ENCODE peak calls at places on chromosomes 12 and 14, in five cellular contexts. One of them, this sample, is unnamed.

GRCh38 chr14:103998027-103998426 is 55.7 kb upstream of the RD3L start:
- DNase-seq in A673: no peak
- DNase-seq in stimulated activated CD4-positive, alpha-beta T cell treated with anti-CD3 and anti-CD28 coated beads, TNF-alpha, amount 100 ng/mL, for 1 hour: no peak
- DNase-seq in mesendoderm: no peak
- DNase-seq in HTR-8/SVneo: no peak
- DNase-seq in this sample: no peak

GRCh38 chr14:61268797-61269196 is 12.3 kb downstream of the TMEM30B start:
- DNase-seq in mesendoderm: no peak
- DNase-seq in HTR-8/SVneo: no peak
- DNase-seq in stimulated activated CD4-positive, alpha-beta T cell treated with anti-CD3 and anti-CD28 coated beads, TNF-alpha, amount 100 ng/mL, for 1 hour: no peak
- DNase-seq in A673: no peak
- DNase-seq in this sample: no peak

GRCh38 chr12:11607313-11608081 is 42.0 kb upstream of the ETV6 start:
- DNase-seq in A673: no peak
- DNase-seq in stimulated activated CD4-positive, alpha-beta T cell treated with anti-CD3 and anti-CD28 coated beads, TNF-alpha, amount 100 ng/mL, for 1 hour: no peak
- DNase-seq in mesendoderm: peak
- DNase-seq in HTR-8/SVneo: peak
- DNase-seq in this sample: peak

GRCh38 chr14:59344711-59345455 is 120.3 kb downstream of the GPR135 start:
- DNase-seq in mesendoderm: no peak
- DNase-seq in HTR-8/SVneo: no peak
- DNase-seq in A673: peak
- DNase-seq in stimulated activated CD4-positive, alpha-beta T cell treated with anti-CD3 and anti-CD28 coated beads, TNF-alpha, amount 100 ng/mL, for 1 hour: no peak
- DNase-seq in this sample: no peak

GRCh38 chr12:108711486-108712163 is 19.7 kb downstream of the CORO1C start:
- DNase-seq in stimulated activated CD4-positive, alpha-beta T cell treated with anti-CD3 and anti-CD28 coated beads, TNF-alpha, amount 100 ng/mL, for 1 hour: no peak
- DNase-seq in HTR-8/SVneo: no peak
- DNase-seq in A673: no peak
- DNase-seq in mesendoderm: no peak
- DNase-seq in this sample: no peak

GRCh38 chr12:108855284-108856169 is 1.9 kb downstream of the SSH1 start:
- DNase-seq in mesendoderm: peak
- DNase-seq in HTR-8/SVneo: no peak
- DNase-seq in A673: no peak
- DNase-seq in stimulated activated CD4-positive, alpha-beta T cell treated with anti-CD3 and anti-CD28 coated beads, TNF-alpha, amount 100 ng/mL, for 1 hour: no peak
- DNase-seq in this sample: peak

GRCh38 chr14:59463773-59464650 is 1.2 kb downstream of the GPR135 start:
- DNase-seq in stimulated activated CD4-positive, alpha-beta T cell treated with anti-CD3 and anti-CD28 coated beads, TNF-alpha, amount 100 ng/mL, for 1 hour: peak
- DNase-seq in A673: no peak
- DNase-seq in mesendoderm: peak
- DNase-seq in HTR-8/SVneo: no peak
- DNase-seq in this sample: no peak

GRCh38 chr12:122282066-122282465 is 15.8 kb upstream of the VPS33A start:
- DNase-seq in mesendoderm: peak
- DNase-seq in HTR-8/SVneo: peak
- DNase-seq in A673: peak
- DNase-seq in stimulated activated CD4-positive, alpha-beta T cell treated with anti-CD3 and anti-CD28 coated beads, TNF-alpha, amount 100 ng/mL, for 1 hour: no peak
- DNase-seq in this sample: no peak

GRCh38 chr14:60508707-60509437 is at the start of gene SIX6:
- DNase-seq in mesendoderm: peak
- DNase-seq in A673: peak
- DNase-seq in stimulated activated CD4-positive, alpha-beta T cell treated with anti-CD3 and anti-CD28 coated beads, TNF-alpha, amount 100 ng/mL, for 1 hour: no peak
- DNase-seq in HTR-8/SVneo: peak
- DNase-seq in this sample: peak

GRCh38 chr12:67927231-67927630 is 62.0 kb upstream of the IFNG-AS1 start:
- DNase-seq in mesendoderm: no peak
- DNase-seq in A673: peak
- DNase-seq in HTR-8/SVneo: no peak
- DNase-seq in stimulated activated CD4-positive, alpha-beta T cell treated with anti-CD3 and anti-CD28 coated beads, TNF-alpha, amount 100 ng/mL, for 1 hour: no peak
- DNase-seq in this sample: no peak

GRCh38 chr12:53207042-53207441 is at the start of gene ITGB7:
- DNase-seq in HTR-8/SVneo: no peak
- DNase-seq in mesendoderm: no peak
- DNase-seq in stimulated activated CD4-positive, alpha-beta T cell treated with anti-CD3 and anti-CD28 coated beads, TNF-alpha, amount 100 ng/mL, for 1 hour: no peak
- DNase-seq in A673: no peak
- DNase-seq in this sample: no peak

GRCh38 chr12:50822082-50822481 is 20.6 kb upstream of the TMPRSS12 start:
- DNase-seq in A673: no peak
- DNase-seq in stimulated activated CD4-positive, alpha-beta T cell treated with anti-CD3 and anti-CD28 coated beads, TNF-alpha, amount 100 ng/mL, for 1 hour: no peak
- DNase-seq in mesendoderm: no peak
- DNase-seq in HTR-8/SVneo: no peak
- DNase-seq in this sample: no peak

GRCh38 chr12:124126950-124127349 is 153.9 kb downstream of the ZNF664 start:
- DNase-seq in mesendoderm: no peak
- DNase-seq in HTR-8/SVneo: no peak
- DNase-seq in A673: no peak
- DNase-seq in stimulated activated CD4-positive, alpha-beta T cell treated with anti-CD3 and anti-CD28 coated beads, TNF-alpha, amount 100 ng/mL, for 1 hour: no peak
- DNase-seq in this sample: no peak

GRCh38 chr14:105091335-105092123 is 26.3 kb upstream of the GPR132 start:
- DNase-seq in A673: no peak
- DNase-seq in HTR-8/SVneo: peak
- DNase-seq in mesendoderm: no peak
- DNase-seq in stimulated activated CD4-positive, alpha-beta T cell treated with anti-CD3 and anti-CD28 coated beads, TNF-alpha, amount 100 ng/mL, for 1 hour: no peak
- DNase-seq in this sample: peak

GRCh38 chr12:90280033-90280432 is 571.4 kb upstream of the ATP2B1 start:
- DNase-seq in HTR-8/SVneo: no peak
- DNase-seq in mesendoderm: no peak
- DNase-seq in stimulated activated CD4-positive, alpha-beta T cell treated with anti-CD3 and anti-CD28 coated beads, TNF-alpha, amount 100 ng/mL, for 1 hour: no peak
- DNase-seq in A673: no peak
- DNase-seq in this sample: no peak

GRCh38 chr12:117084405-117085317 is 14.6 kb downstream of the TESC start:
- DNase-seq in A673: no peak
- DNase-seq in HTR-8/SVneo: no peak
- DNase-seq in stimulated activated CD4-positive, alpha-beta T cell treated with anti-CD3 and anti-CD28 coated beads, TNF-alpha, amount 100 ng/mL, for 1 hour: no peak
- DNase-seq in mesendoderm: no peak
- DNase-seq in this sample: no peak

GRCh38 chr14:101480747-101481530 is 80.4 kb upstream of the DIO3 start:
- DNase-seq in stimulated activated CD4-positive, alpha-beta T cell treated with anti-CD3 and anti-CD28 coated beads, TNF-alpha, amount 100 ng/mL, for 1 hour: no peak
- DNase-seq in HTR-8/SVneo: peak
- DNase-seq in mesendoderm: no peak
- DNase-seq in A673: no peak
- DNase-seq in this sample: no peak

GRCh38 chr14:61710853-61711817 is 15.8 kb downstream of the HIF1A start:
- DNase-seq in stimulated activated CD4-positive, alpha-beta T cell treated with anti-CD3 and anti-CD28 coated beads, TNF-alpha, amount 100 ng/mL, for 1 hour: no peak
- DNase-seq in mesendoderm: no peak
- DNase-seq in A673: no peak
- DNase-seq in HTR-8/SVneo: no peak
- DNase-seq in this sample: no peak

GRCh38 chr12:96091833-96092232 is 56.4 kb upstream of the LTA4H start:
- DNase-seq in A673: peak
- DNase-seq in HTR-8/SVneo: no peak
- DNase-seq in mesendoderm: peak
- DNase-seq in stimulated activated CD4-positive, alpha-beta T cell treated with anti-CD3 and anti-CD28 coated beads, TNF-alpha, amount 100 ng/mL, for 1 hour: no peak
- DNase-seq in this sample: peak

GRCh38 chr14:24777678-24778077 is 143.7 kb upstream of the GZMB start:
- DNase-seq in HTR-8/SVneo: no peak
- DNase-seq in mesendoderm: peak
- DNase-seq in A673: no peak
- DNase-seq in stimulated activated CD4-positive, alpha-beta T cell treated with anti-CD3 and anti-CD28 coated beads, TNF-alpha, amount 100 ng/mL, for 1 hour: no peak
- DNase-seq in this sample: no peak

GRCh38 chr12:76049575-76050251 is 18.1 kb upstream of the PHLDA1 start:
- DNase-seq in stimulated activated CD4-positive, alpha-beta T cell treated with anti-CD3 and anti-CD28 coated beads, TNF-alpha, amount 100 ng/mL, for 1 hour: no peak
- DNase-seq in A673: no peak
- DNase-seq in mesendoderm: no peak
- DNase-seq in HTR-8/SVneo: no peak
- DNase-seq in this sample: no peak

GRCh38 chr12:2641209-2641608 is 153.6 kb upstream of the FKBP4 start:
- DNase-seq in HTR-8/SVneo: peak
- DNase-seq in A673: no peak
- DNase-seq in stimulated activated CD4-positive, alpha-beta T cell treated with anti-CD3 and anti-CD28 coated beads, TNF-alpha, amount 100 ng/mL, for 1 hour: no peak
- DNase-seq in mesendoderm: peak
- DNase-seq in this sample: peak